ENCODE peak calls at places on chromosomes 7 and 10, in ten cellular contexts. One of them, this sample, is unnamed.
A peak's percentile ranks its signal among the peaks of the same experiment; 100 is the strongest.

GRCh38 chr10:31536297-31536696 is 217.3 kb downstream of the ZEB1 start:
- DNase-seq in psoas muscle: no peak
- DNase-seq in ovary: no peak
- DNase-seq in endodermal cell: no peak
- DNase-seq in transverse colon: no peak
- DNase-seq in A549: no peak
- DNase-seq in IMR-90: no peak
- DNase-seq in sigmoid colon: no peak
- DNase-seq in fibroblast of lung: no peak
- DNase-seq in HAP-1: no peak
- DNase-seq in this sample: no peak

GRCh38 chr10:96719205-96719604 is 1.1 kb downstream of the PIK3AP1 start:
- DNase-seq in fibroblast of lung: no peak
- DNase-seq in ovary: no peak
- DNase-seq in A549: no peak
- DNase-seq in sigmoid colon: no peak
- DNase-seq in transverse colon: no peak
- DNase-seq in endodermal cell: no peak
- DNase-seq in HAP-1: no peak
- DNase-seq in IMR-90: no peak
- DNase-seq in psoas muscle: no peak
- DNase-seq in this sample: no peak

GRCh38 chr10:61902448-61903183 is 1.1 kb downstream of the ARID5B start:
- DNase-seq in endodermal cell: peak; percentile 60
- DNase-seq in A549: peak; percentile 26
- DNase-seq in ovary: peak; percentile 34
- DNase-seq in transverse colon: peak; percentile 64
- DNase-seq in psoas muscle: no peak
- DNase-seq in sigmoid colon: peak; percentile 81
- DNase-seq in fibroblast of lung: peak; percentile 71
- DNase-seq in IMR-90: peak; percentile 61
- DNase-seq in HAP-1: peak; percentile 63
- DNase-seq in this sample: no peak

GRCh38 chr7:46999866-47000265 is 582.0 kb downstream of the TNS3 start:
- DNase-seq in HAP-1: no peak
- DNase-seq in fibroblast of lung: no peak
- DNase-seq in A549: no peak
- DNase-seq in transverse colon: no peak
- DNase-seq in endodermal cell: no peak
- DNase-seq in psoas muscle: no peak
- DNase-seq in sigmoid colon: no peak
- DNase-seq in ovary: no peak
- DNase-seq in IMR-90: no peak
- DNase-seq in this sample: no peak

GRCh38 chr10:97081621-97082235 is 104.0 kb downstream of the SLIT1 start:
- DNase-seq in transverse colon: peak; percentile 51
- DNase-seq in psoas muscle: no peak
- DNase-seq in A549: peak; percentile 71
- DNase-seq in sigmoid colon: no peak
- DNase-seq in HAP-1: peak; percentile 29
- DNase-seq in IMR-90: peak; percentile 50
- DNase-seq in fibroblast of lung: peak; percentile 43
- DNase-seq in ovary: peak; percentile 47
- DNase-seq in endodermal cell: peak; percentile 94
- DNase-seq in this sample: no peak

GRCh38 chr7:156897673-156898072 is 4.7 kb upstream of the LMBR1 start:
- DNase-seq in HAP-1: no peak
- DNase-seq in sigmoid colon: no peak
- DNase-seq in endodermal cell: no peak
- DNase-seq in A549: no peak
- DNase-seq in ovary: no peak
- DNase-seq in transverse colon: no peak
- DNase-seq in fibroblast of lung: peak; percentile 68
- DNase-seq in psoas muscle: no peak
- DNase-seq in IMR-90: peak; percentile 34
- DNase-seq in this sample: no peak

GRCh38 chr7:110921478-110922210 is 169.3 kb upstream of the LRRN3 start:
- DNase-seq in sigmoid colon: no peak
- DNase-seq in HAP-1: no peak
- DNase-seq in transverse colon: no peak
- DNase-seq in psoas muscle: no peak
- DNase-seq in IMR-90: peak; percentile 22
- DNase-seq in ovary: no peak
- DNase-seq in endodermal cell: no peak
- DNase-seq in fibroblast of lung: peak; percentile 37
- DNase-seq in A549: no peak
- DNase-seq in this sample: no peak

GRCh38 chr10:500876-501275 is 188.6 kb downstream of the DIP2C start:
- DNase-seq in A549: no peak
- DNase-seq in ovary: no peak
- DNase-seq in HAP-1: no peak
- DNase-seq in fibroblast of lung: peak; percentile 68
- DNase-seq in psoas muscle: no peak
- DNase-seq in endodermal cell: no peak
- DNase-seq in IMR-90: peak; percentile 59
- DNase-seq in transverse colon: no peak
- DNase-seq in sigmoid colon: peak; percentile 82
- DNase-seq in this sample: peak; percentile 22

GRCh38 chr7:2864999-2865670 is 21.0 kb upstream of the GNA12 start:
- DNase-seq in A549: peak; percentile 78
- DNase-seq in psoas muscle: peak; percentile 67
- DNase-seq in HAP-1: peak; percentile 28
- DNase-seq in fibroblast of lung: peak; percentile 48
- DNase-seq in sigmoid colon: peak; percentile 85
- DNase-seq in ovary: peak; percentile 85
- DNase-seq in IMR-90: peak; percentile 74
- DNase-seq in transverse colon: peak; percentile 75
- DNase-seq in endodermal cell: peak; percentile 90
- DNase-seq in this sample: no peak

GRCh38 chr7:76423666-76424412 is 911 bp upstream of the ZP3 start:
- DNase-seq in HAP-1: no peak
- DNase-seq in A549: no peak
- DNase-seq in IMR-90: no peak
- DNase-seq in ovary: no peak
- DNase-seq in psoas muscle: no peak
- DNase-seq in sigmoid colon: no peak
- DNase-seq in endodermal cell: peak; percentile 79
- DNase-seq in fibroblast of lung: peak; percentile 34
- DNase-seq in transverse colon: no peak
- DNase-seq in this sample: peak; percentile 87

GRCh38 chr7:82406937-82407336 is 36.6 kb downstream of the CACNA2D1 start:
- DNase-seq in IMR-90: peak; percentile 12
- DNase-seq in sigmoid colon: no peak
- DNase-seq in ovary: no peak
- DNase-seq in transverse colon: no peak
- DNase-seq in fibroblast of lung: no peak
- DNase-seq in HAP-1: no peak
- DNase-seq in A549: no peak
- DNase-seq in endodermal cell: no peak
- DNase-seq in psoas muscle: no peak
- DNase-seq in this sample: no peak

GRCh38 chr10:3139135-3139910 is 33.3 kb downstream of the PITRM1 start:
- DNase-seq in A549: peak; percentile 40
- DNase-seq in transverse colon: no peak
- DNase-seq in psoas muscle: no peak
- DNase-seq in endodermal cell: no peak
- DNase-seq in IMR-90: no peak
- DNase-seq in HAP-1: peak; percentile 51
- DNase-seq in sigmoid colon: peak; percentile 35
- DNase-seq in fibroblast of lung: no peak
- DNase-seq in ovary: no peak
- DNase-seq in this sample: no peak

GRCh38 chr7:26291699-26292538 is at the start of gene SNX10:
- DNase-seq in transverse colon: peak; percentile 69
- DNase-seq in ovary: no peak
- DNase-seq in psoas muscle: peak; percentile 35
- DNase-seq in IMR-90: no peak
- DNase-seq in A549: peak; percentile 50
- DNase-seq in fibroblast of lung: peak; percentile 45
- DNase-seq in endodermal cell: peak; percentile 90
- DNase-seq in HAP-1: peak; percentile 52
- DNase-seq in sigmoid colon: no peak
- DNase-seq in this sample: peak; percentile 86

GRCh38 chr7:35004531-35005096 is 32.7 kb downstream of the DPY19L1 start:
- DNase-seq in IMR-90: peak; percentile 35
- DNase-seq in fibroblast of lung: peak; percentile 29
- DNase-seq in A549: peak; percentile 46
- DNase-seq in psoas muscle: no peak
- DNase-seq in transverse colon: no peak
- DNase-seq in sigmoid colon: no peak
- DNase-seq in endodermal cell: no peak
- DNase-seq in ovary: no peak
- DNase-seq in HAP-1: no peak
- DNase-seq in this sample: no peak

GRCh38 chr7:104908636-104909035 is 105.4 kb upstream of the KMT2E start:
- DNase-seq in IMR-90: no peak
- DNase-seq in HAP-1: no peak
- DNase-seq in A549: no peak
- DNase-seq in fibroblast of lung: no peak
- DNase-seq in sigmoid colon: no peak
- DNase-seq in endodermal cell: no peak
- DNase-seq in transverse colon: no peak
- DNase-seq in ovary: no peak
- DNase-seq in psoas muscle: no peak
- DNase-seq in this sample: no peak

GRCh38 chr10:21732067-21732772 is 198.2 kb downstream of the MLLT10 start:
- DNase-seq in HAP-1: peak; percentile 65
- DNase-seq in endodermal cell: peak; percentile 91
- DNase-seq in psoas muscle: peak; percentile 52
- DNase-seq in transverse colon: peak; percentile 26
- DNase-seq in ovary: peak; percentile 83
- DNase-seq in fibroblast of lung: peak; percentile 69
- DNase-seq in A549: peak; percentile 74
- DNase-seq in IMR-90: peak; percentile 82
- DNase-seq in sigmoid colon: peak; percentile 86
- DNase-seq in this sample: peak; percentile 81

DNA sequence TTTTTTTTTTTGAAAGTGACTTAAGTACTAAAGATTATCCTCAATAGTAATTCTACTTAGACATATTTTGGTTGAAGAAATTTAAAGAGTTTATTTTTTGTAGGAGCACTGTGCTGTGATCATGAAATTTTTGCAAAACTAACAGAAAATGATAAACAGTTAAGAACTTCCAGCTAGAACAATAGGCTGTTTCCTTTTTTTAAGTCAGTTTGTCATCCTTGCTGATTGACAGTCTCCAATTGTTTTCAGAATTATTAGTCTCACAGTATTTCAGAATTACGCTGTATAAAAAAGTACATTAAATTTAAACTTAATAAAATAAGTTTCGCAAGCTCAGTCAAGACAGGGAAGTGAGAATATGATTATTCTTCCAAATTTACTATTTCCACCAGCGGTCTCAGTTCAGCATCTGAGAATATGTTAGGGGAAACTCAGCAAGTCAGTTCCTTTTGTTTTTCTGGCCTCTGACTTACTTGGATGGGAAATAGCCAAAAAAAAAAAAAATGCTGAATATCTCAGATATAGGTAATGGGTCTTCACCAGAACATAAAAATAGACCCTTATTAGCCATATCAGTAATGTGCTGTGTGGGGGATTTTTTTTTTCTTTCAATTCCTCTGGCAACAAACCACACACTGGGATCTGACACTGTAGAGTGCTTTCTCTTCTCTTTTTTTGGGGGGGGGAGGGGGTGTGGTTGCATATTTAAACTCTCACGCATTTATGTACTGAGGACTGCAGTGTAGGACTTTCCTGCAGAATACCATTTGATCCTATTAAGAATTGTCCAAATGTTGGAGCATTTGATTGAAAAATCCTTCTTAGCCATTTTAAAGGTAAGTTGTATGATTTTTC is at the start of gene CD36:
- DNase-seq in A549: no peak
- DNase-seq in HAP-1: no peak
- DNase-seq in ovary: no peak
- DNase-seq in psoas muscle: no peak
- DNase-seq in endodermal cell: no peak
- DNase-seq in IMR-90: no peak
- DNase-seq in transverse colon: no peak
- DNase-seq in fibroblast of lung: no peak
- DNase-seq in sigmoid colon: no peak
- DNase-seq in this sample: no peak
- H3K4me3 ChIP-seq in A549: no peak within 1 kb of the TSS
- H3K4me3 ChIP-seq in HAP-1: no peak within 1 kb of the TSS
- H3K4me3 ChIP-seq in ovary: no peak within 1 kb of the TSS
- H3K4me3 ChIP-seq in psoas muscle: peak within 1 kb of the TSS; percentile 57
- H3K4me3 ChIP-seq in endodermal cell: no peak within 1 kb of the TSS
- H3K4me3 ChIP-seq in IMR-90: no peak within 1 kb of the TSS
- H3K4me3 ChIP-seq in transverse colon: no peak within 1 kb of the TSS
- H3K4me3 ChIP-seq in fibroblast of lung: no peak within 1 kb of the TSS
- H3K4me3 ChIP-seq in sigmoid colon: no peak within 1 kb of the TSS
- H3K4me3 ChIP-seq in this sample: no peak within 1 kb of the TSS

DNA sequence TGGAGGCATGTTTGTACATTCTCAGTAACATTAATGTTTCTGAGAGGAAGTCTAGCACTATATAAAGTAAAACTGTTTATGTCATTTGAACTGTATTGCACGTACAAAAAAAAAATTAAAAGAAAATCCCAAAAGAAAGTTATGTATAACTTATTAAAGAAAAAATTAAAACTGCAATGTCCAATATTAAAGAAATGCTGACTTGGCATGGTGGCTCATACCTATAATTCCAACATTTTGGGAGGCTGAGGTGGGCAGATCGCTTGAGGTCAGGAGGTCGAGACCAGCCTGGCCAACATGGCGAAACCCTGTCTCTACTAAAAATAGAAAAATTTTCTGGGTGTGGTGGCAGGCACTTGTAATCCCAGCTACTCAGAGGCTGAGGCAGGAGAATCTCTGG is 178.7 kb upstream of the VIPR2 start:
- DNase-seq in IMR-90: no peak
- DNase-seq in endodermal cell: no peak
- DNase-seq in transverse colon: no peak
- DNase-seq in fibroblast of lung: no peak
- DNase-seq in psoas muscle: no peak
- DNase-seq in HAP-1: no peak
- DNase-seq in A549: no peak
- DNase-seq in sigmoid colon: no peak
- DNase-seq in ovary: no peak
- DNase-seq in this sample: no peak
- H3K9me3 ChIP-seq in IMR-90: peaks cover 16% of the 10 kb centered on the region
- H3K9me3 ChIP-seq in endodermal cell: peaks cover 87% of the 10 kb centered on the region
- H3K9me3 ChIP-seq in transverse colon: peaks cover 6% of the 10 kb centered on the region
- H3K9me3 ChIP-seq in fibroblast of lung: no peaks in the 10 kb centered on the region
- H3K9me3 ChIP-seq in psoas muscle: peaks cover 15% of the 10 kb centered on the region
- H3K9me3 ChIP-seq in HAP-1: no peaks in the 10 kb centered on the region
- H3K9me3 ChIP-seq in A549: peaks cover 22% of the 10 kb centered on the region
- H3K9me3 ChIP-seq in sigmoid colon: no peaks in the 10 kb centered on the region
- H3K9me3 ChIP-seq in ovary: peaks cover 5% of the 10 kb centered on the region
- H3K9me3 ChIP-seq in this sample: no peaks in the 10 kb centered on the region

GRCh38 chr7:100745184-100745583 is 11.8 kb downstream of the ZAN start:
- DNase-seq in fibroblast of lung: peak; percentile 60
- DNase-seq in endodermal cell: no peak
- DNase-seq in HAP-1: no peak
- DNase-seq in transverse colon: peak; percentile 17
- DNase-seq in A549: no peak
- DNase-seq in IMR-90: peak; percentile 53
- DNase-seq in sigmoid colon: peak; percentile 75
- DNase-seq in ovary: peak; percentile 43
- DNase-seq in psoas muscle: peak; percentile 31
- DNase-seq in this sample: no peak
- H3K4me3 ChIP-seq in fibroblast of lung: peak overlapping the region; percentile 47
- H3K4me3 ChIP-seq in endodermal cell: no peak overlapping the region
- H3K4me3 ChIP-seq in HAP-1: no peak overlapping the region
- H3K4me3 ChIP-seq in transverse colon: no peak overlapping the region
- H3K4me3 ChIP-seq in A549: no peak overlapping the region
- H3K4me3 ChIP-seq in IMR-90: peak overlapping the region; percentile 46
- H3K4me3 ChIP-seq in sigmoid colon: peak overlapping the region; percentile 26
- H3K4me3 ChIP-seq in ovary: no peak overlapping the region
- H3K4me3 ChIP-seq in psoas muscle: no peak overlapping the region
- H3K4me3 ChIP-seq in this sample: peak overlapping the region; percentile 43

GRCh38 chr7:57367171-57367570 is 82.8 kb upstream of the ZNF716 start:
- DNase-seq in fibroblast of lung: no peak
- DNase-seq in endodermal cell: no peak
- DNase-seq in HAP-1: no peak
- DNase-seq in transverse colon: no peak
- DNase-seq in sigmoid colon: no peak
- DNase-seq in A549: no peak
- DNase-seq in psoas muscle: no peak
- DNase-seq in IMR-90: no peak
- DNase-seq in ovary: no peak
- DNase-seq in this sample: no peak
- H3K9me3 ChIP-seq in fibroblast of lung: no peaks in the 10 kb centered on the region
- H3K9me3 ChIP-seq in endodermal cell: peaks cover 67% of the 10 kb centered on the region
- H3K9me3 ChIP-seq in HAP-1: no peaks in the 10 kb centered on the region
- H3K9me3 ChIP-seq in transverse colon: no peaks in the 10 kb centered on the region
- H3K9me3 ChIP-seq in sigmoid colon: no peaks in the 10 kb centered on the region
- H3K9me3 ChIP-seq in A549: peaks cover 6% of the 10 kb centered on the region
- H3K9me3 ChIP-seq in psoas muscle: no peaks in the 10 kb centered on the region
- H3K9me3 ChIP-seq in IMR-90: peaks cover 29% of the 10 kb centered on the region
- H3K9me3 ChIP-seq in ovary: no peaks in the 10 kb centered on the region
- H3K9me3 ChIP-seq in this sample: no peaks in the 10 kb centered on the region